ENCODE peak calls at places on chromosomes 12 and 14, in four cellular contexts. P, M, J and H are unnamed samples. For H3K4me1, the result is how much of the 10 kb centered on the place peaks cover.

GRCh38 chr14:55585854-55586253 is 5.8 kb downstream of the KTN1 start:
- DNase-seq in P (no peak), J (no peak), M (no peak), H (no peak)

GRCh38 chr14:29894030-29894429 is 33.6 kb downstream of the PRKD1 start:
- DNase-seq in M (no peak), J (no peak), P (no peak), H (no peak)

GRCh38 chr14:100221419-100222218 is 17.3 kb upstream of the YY1 start:
- DNase-seq in M (peak), J (peak), P (peak), H (no peak)

GRCh38 chr14:34111933-34112332 is 161.1 kb upstream of the EGLN3 start:
- DNase-seq in P (no peak), M (no peak), J (no peak), H (no peak)

GRCh38 chr12:121673013-121673441 is 3.6 kb upstream of the MORN3 start:
- DNase-seq in J (peak), P (no peak), M (no peak), H (no peak)

GRCh38 chr14:65310568-65310967 is 102.0 kb upstream of the FUT8 start:
- DNase-seq in M (no peak), J (no peak), P (no peak), H (no peak)

GRCh38 chr14:69354383-69355154 is 43.5 kb downstream of the ERH start:
- DNase-seq in J (peak), P (no peak), M (no peak), H (no peak)

GRCh38 chr14:35715079-35715478 is 94.0 kb downstream of the RALGAPA1 start:
- DNase-seq in J (no peak), P (no peak), M (no peak), H (no peak)

GRCh38 chr14:91300957-91301356 is 56.5 kb upstream of the GPR68 start:
- DNase-seq in M (no peak), J (no peak), P (no peak), H (no peak)

GRCh38 chr12:54051916-54052744 is 1.5 kb upstream of the HOXC4 start:
- DNase-seq in J (no peak), P (no peak), M (no peak), H (no peak)

GRCh38 chr12:102950950-102951490 is 6.5 kb upstream of the ASCL1 start:
- DNase-seq in J (no peak), M (no peak), P (no peak), H (no peak)

GRCh38 chr12:120971299-120972180 is 6.8 kb upstream of the HNF1A start:
- DNase-seq in M (peak), J (no peak), P (no peak), H (peak)

GRCh38 chr12:62802981-62803380 is 132.0 kb downstream of the PPM1H start:
- DNase-seq in P (no peak), M (no peak), J (no peak), H (peak)

GRCh38 chr12:70598467-70599194 is 38.6 kb downstream of the PTPRB start:
- DNase-seq in M (no peak), J (no peak), P (no peak), H (no peak)

GRCh38 chr14:96253140-96253539 is 2.9 kb upstream of the BDKRB1 start:
- DNase-seq in M (no peak), J (no peak), P (no peak), H (peak)

GRCh38 chr14:71206766-71207371 is 299.6 kb downstream of the PCNX1 start:
- DNase-seq in P (peak), M (no peak), J (no peak), H (no peak)

GRCh38 chr12:21938879-21939278 is 2.3 kb downstream of the ABCC9 start:
- DNase-seq in M (no peak), P (no peak), J (no peak), H (no peak)

GRCh38 chr14:95207475-95208253 is 50.3 kb upstream of the DICER1 start:
- DNase-seq in M (no peak), J (no peak), P (no peak), H (no peak)

GRCh38 chr12:47801170-47801903 is 18.4 kb downstream of the HDAC7 start:
- DNase-seq in P (no peak), M (no peak), J (peak), H (no peak)

GRCh38 chr12:96172981-96173380 is 21.2 kb upstream of the ELK3 start:
- DNase-seq in M (no peak), J (no peak), P (no peak), H (no peak)

GRCh38 chr12:89707623-89707991 is 1.0 kb downstream of the ATP2B1 start:
- DNase-seq in P (peak), M (no peak), J (peak), H (peak)

GRCh38 chr12:8452976-8453616 is 2.7 kb upstream of the CLEC6A start:
- DNase-seq in P (no peak), M (no peak), J (no peak), H (no peak)

GRCh38 chr12:29782821-29783772 is 645 bp downstream of the TMTC1 start:
- DNase-seq in J (peak), M (no peak), P (peak), H (no peak)

GRCh38 chr14:77106666-77107065 is 8.6 kb downstream of the CIPC start:
- DNase-seq in P (no peak), M (no peak), J (no peak), H (no peak)

GRCh38 chr14:100538566-100539318 is 48.5 kb downstream of the BEGAIN start:
- DNase-seq in P (peak), M (no peak), J (peak), H (no peak)

GRCh38 chr12:92030618-92031017 is 115.0 kb downstream of the BTG1 start:
- DNase-seq in M (peak), P (no peak), J (no peak), H (no peak)

GRCh38 chr12:92029136-92029535 is 116.5 kb downstream of the BTG1 start:
- DNase-seq in M (no peak), J (no peak), P (no peak), H (no peak)

GRCh38 chr12:92032101-92032500 is 113.5 kb downstream of the BTG1 start:
- DNase-seq in J (no peak), M (no peak), P (no peak), H (no peak)

GRCh38 chr12:92028039-92028709 is 117.5 kb downstream of the BTG1 start:
- DNase-seq in P (no peak), M (no peak), J (no peak), H (no peak)

DNA sequence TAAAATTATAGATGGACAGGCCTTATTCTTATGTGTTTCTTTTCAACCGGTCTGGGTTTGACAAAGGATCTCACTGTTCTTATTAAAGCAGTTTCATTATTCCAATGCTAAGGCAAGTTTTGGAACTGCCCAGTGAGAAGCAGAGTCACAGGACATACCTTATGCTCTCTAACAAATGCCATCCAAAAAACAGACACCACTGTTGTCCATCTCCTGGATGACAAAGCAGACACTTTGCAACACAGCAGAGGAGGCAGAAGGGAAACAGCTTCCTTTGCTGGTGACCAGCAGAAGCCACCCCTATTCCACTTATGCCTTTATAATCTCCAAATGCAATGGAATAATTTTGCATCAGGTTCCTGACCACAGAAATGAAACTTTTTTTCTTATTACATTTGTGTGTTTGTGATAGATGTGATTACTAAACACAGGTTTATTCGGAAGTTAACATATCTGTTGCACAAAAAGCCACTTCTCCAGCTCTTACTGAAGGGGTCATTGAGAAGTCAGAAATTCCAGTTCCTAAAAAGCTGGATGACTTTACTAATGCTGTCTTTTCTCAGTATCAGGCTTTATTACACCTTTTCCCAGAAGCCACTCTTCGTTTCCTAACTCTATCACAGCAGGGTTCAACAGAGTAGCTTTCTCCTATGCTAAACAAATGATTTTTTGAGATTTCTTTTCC is 115.6 kb downstream of the BTG1 start:
- DNase-seq in M (no peak), P (no peak), J (no peak), H (no peak)
- H3K4me1 ChIP-seq in M (half or more), P (under half), J (under half), H (under half)

DNA sequence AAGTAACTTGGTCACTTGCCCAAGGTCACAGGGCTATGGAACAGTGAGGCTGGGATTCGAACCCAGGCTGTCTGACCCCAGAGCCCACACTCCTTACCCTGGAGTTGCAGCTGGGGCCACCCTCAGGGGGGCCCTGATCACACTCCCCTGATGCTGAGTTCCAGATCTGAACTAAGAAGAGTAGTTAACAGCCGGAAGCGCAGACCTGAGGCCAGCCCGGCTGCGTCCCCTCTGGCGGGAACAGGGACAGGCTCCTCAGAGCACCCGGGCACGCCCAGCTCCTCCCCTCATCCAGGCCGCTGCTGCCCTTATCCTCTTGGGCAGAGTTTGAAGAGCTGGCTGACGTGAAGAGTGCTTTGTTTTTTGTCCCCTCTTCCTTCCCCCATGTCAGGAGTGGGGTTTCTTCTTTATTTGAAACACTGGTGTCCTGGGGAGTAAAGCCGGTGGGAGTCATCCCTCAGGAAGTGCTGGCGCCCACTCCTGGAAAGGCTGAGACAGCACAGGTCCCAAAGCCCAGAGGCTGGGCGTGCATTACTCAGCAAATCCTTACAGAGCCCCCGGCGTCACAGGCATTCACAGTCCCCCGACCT is 8.7 kb downstream of the PHB2 start:
- DNase-seq in J (peak), M (no peak), P (peak), H (peak)
- H3K4me1 ChIP-seq in J (under half), M (half or more), P (half or more), H (under half)

GRCh38 chr12:56723889-56724659 is 1.0 kb downstream of the NACA start:
- DNase-seq in M (peak), P (no peak), J (no peak), H (no peak)
- H3K4me1 ChIP-seq in M (half or more), P (half or more), J (under half), H (under half)

DNA sequence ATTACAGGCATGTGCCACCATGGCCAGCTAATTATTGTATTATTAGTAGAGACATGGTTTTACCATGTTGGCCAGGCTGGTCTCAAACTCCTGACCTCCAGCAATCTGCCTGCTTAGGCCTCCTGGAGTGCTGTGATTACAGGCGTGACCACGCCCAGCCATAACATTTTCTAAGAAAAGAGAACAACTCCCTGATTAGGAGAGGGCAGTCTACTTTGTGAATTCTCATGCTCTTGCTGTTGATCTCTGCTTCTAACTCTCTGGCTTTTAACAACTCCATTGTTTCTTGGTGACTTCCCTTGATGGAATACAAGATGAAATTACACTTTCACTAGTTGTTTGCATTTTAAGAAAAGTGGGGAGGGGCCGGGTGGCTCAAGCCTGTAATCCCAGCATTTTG is 33.6 kb downstream of the SSH1 start:
- DNase-seq in M (no peak), J (no peak), P (no peak), H (peak)
- H3K4me1 ChIP-seq in M (under half), J (half or more), P (half or more), H (half or more)

GRCh38 chr14:75046899-75047298 is 4.4 kb downstream of the MLH3 start:
- DNase-seq in P (no peak), J (no peak), M (no peak), H (no peak)
- H3K4me1 ChIP-seq in P (under half), J (under half), M (under half), H (under half)